ENCODE peak calls at places on chromosomes 3 and 15, in four cellular contexts. L is endothelial cell, V is dorsolateral prefrontal cortex, Q is WTC11. W is an unnamed sample.

GRCh38 chr3:185420762-185421161 is 57.8 kb downstream of the MAP3K13 start:
- DNase-seq in L (no peak), Q (no peak), V (no peak), W (no peak)

GRCh38 chr3:125245521-125245920 is 33.0 kb upstream of the SLC12A8 start:
- DNase-seq in Q (no peak), V (no peak), L (no peak), W (no peak)

GRCh38 chr3:30161370-30161769 is 445.0 kb upstream of the TGFBR2 start:
- DNase-seq in Q (no peak), V (no peak), L (no peak), W (no peak)

GRCh38 chr3:136070953-136071949 is 105.7 kb downstream of the PPP2R3A start:
- DNase-seq in Q (no peak), V (no peak), L (peak; percentile 7), W (no peak)

GRCh38 chr3:57794501-57794900 is 38.4 kb downstream of the SLMAP start:
- DNase-seq in V (no peak), L (no peak), Q (no peak), W (no peak)

GRCh38 chr3:117962750-117963149 is 1071.9 kb downstream of the IGSF11 start:
- DNase-seq in Q (no peak), V (no peak), L (no peak), W (no peak)

GRCh38 chr15:81050806-81051205 is 50.1 kb downstream of the TLNRD1 start:
- DNase-seq in V (no peak), L (no peak), Q (no peak), W (no peak)

GRCh38 chr15:90451215-90451850 is 63.3 kb downstream of the IQGAP1 start:
- DNase-seq in L (no peak), V (no peak), Q (no peak), W (no peak)

GRCh38 chr3:133734305-133734704 is 11.9 kb upstream of the TF start:
- DNase-seq in V (no peak), Q (no peak), L (no peak), W (no peak)

GRCh38 chr3:56917740-56918568 is 116.2 kb upstream of the ARHGEF3 start:
- DNase-seq in V (no peak), L (no peak), Q (no peak), W (no peak)

GRCh38 chr15:34436126-34436955 is 1.3 kb downstream of the GOLGA8A start:
- DNase-seq in V (no peak), Q (peak; percentile 13), L (no peak), W (no peak)

GRCh38 chr15:47506543-47507090 is 210.7 kb upstream of the SEMA6D start:
- DNase-seq in Q (no peak), L (no peak), V (no peak), W (no peak)

GRCh38 chr3:7456376-7456775 is 595.5 kb downstream of the GRM7 start:
- DNase-seq in V (no peak), L (no peak), Q (no peak), W (no peak)

GRCh38 chr15:34217587-34218225 is 7.1 kb upstream of the EMC4 start:
- DNase-seq in V (no peak), L (no peak), Q (no peak), W (no peak)

GRCh38 chr3:27623085-27623753 is 98.9 kb downstream of the EOMES start:
- DNase-seq in V (no peak), Q (no peak), L (no peak), W (no peak)

GRCh38 chr3:126527006-126527405 is 3.1 kb downstream of the CHST13 start:
- DNase-seq in L (no peak), Q (no peak), V (peak; percentile 16), W (no peak)

GRCh38 chr3:16140116-16140893 is 34.2 kb upstream of the GALNT15 start:
- DNase-seq in L (no peak), Q (no peak), V (no peak), W (no peak)

GRCh38 chr3:78506581-78507195 is 1261.1 kb downstream of the ROBO1 start:
- DNase-seq in Q (no peak), L (no peak), V (no peak), W (no peak)

GRCh38 chr3:8629151-8630021 is 15.2 kb downstream of the SSUH2 start:
- DNase-seq in V (no peak), Q (no peak), L (no peak), W (no peak)

GRCh38 chr3:187838016-187838535 is 92.8 kb upstream of the BCL6 start:
- DNase-seq in L (no peak), V (no peak), Q (no peak), W (no peak)

GRCh38 chr3:22245122-22245521 is 494.1 kb upstream of the ZNF385D start:
- DNase-seq in Q (no peak), L (no peak), V (no peak), W (no peak)

GRCh38 chr3:153051427-153052095 is 110.5 kb upstream of the RAP2B start:
- DNase-seq in Q (no peak), L (no peak), V (no peak), W (no peak)

GRCh38 chr15:73485372-73485771 is 42.4 kb downstream of the REC114 start:
- DNase-seq in Q (no peak), V (no peak), L (no peak), W (no peak)

GRCh38 chr3:10846657-10846975 is 30.6 kb downstream of the SLC6A11 start:
- DNase-seq in V (no peak), L (no peak), Q (no peak), W (no peak)

GRCh38 chr15:65334586-65335231 is 30.2 kb downstream of the RNU5B-1 start:
- DNase-seq in L (peak; percentile 55), V (peak; percentile 4), Q (no peak), W (no peak)

GRCh38 chr3:189309400-189309975 is 137.7 kb downstream of the TPRG1 start:
- DNase-seq in L (no peak), Q (no peak), V (no peak), W (no peak)

GRCh38 chr15:43253431-43254403 is 13.0 kb downstream of the TGM5 start:
- DNase-seq in L (no peak), Q (no peak), V (no peak), W (no peak)

GRCh38 chr3:1082024-1082633 is 10.7 kb upstream of the CNTN6 start:
- DNase-seq in Q (no peak), V (no peak), L (no peak), W (no peak)

GRCh38 chr15:39778031-39778430 is 4.6 kb downstream of the FSIP1 start:
- DNase-seq in L (no peak), V (no peak), Q (no peak), W (no peak)

GRCh38 chr3:14428087-14429067 is 26.0 kb downstream of the SLC6A6 start:
- DNase-seq in Q (no peak), L (no peak), V (no peak), W (no peak)

GRCh38 chr3:44468572-44469520 is 8.6 kb downstream of the ZNF445 start:
- DNase-seq in Q (peak; percentile 16), L (no peak), V (no peak), W (no peak)

GRCh38 chr3:182465301-182466185 is 327.8 kb upstream of the ATP11B start:
- DNase-seq in Q (no peak), L (no peak), V (no peak), W (no peak)

GRCh38 chr15:58467722-58468436 is 36.1 kb downstream of the LIPC start:
- DNase-seq in V (no peak), L (no peak), Q (no peak), W (no peak)

GRCh38 chr3:195239121-195239520 is 31.8 kb downstream of the XXYLT1 start:
- DNase-seq in L (no peak), Q (no peak), V (no peak), W (no peak)